ENCODE peak calls at places on chromosomes 7 and 10, in six cellular contexts. S is memory B cell, L is dermis blood vessel endothelial cell, A is OCI-LY7, R is HTR-8/SVneo, T is MV-4-11. Q is an unnamed sample.

GRCh38 chr7:98553666-98554065 is 63.4 kb upstream of the NPTX2 start:
- DNase-seq in S (no peak), L (no peak), A (no peak), R (no peak), T (no peak), Q (no peak)

GRCh38 chr7:135853499-135853898 is 104.9 kb upstream of the FAM180A start:
- DNase-seq in S (no peak), L (no peak), A (no peak), R (peak; percentile 18), T (no peak), Q (no peak)

GRCh38 chr10:31924833-31925232 is 3.8 kb downstream of the ARHGAP12 start:
- DNase-seq in S (no peak), L (no peak), A (no peak), R (no peak), T (no peak), Q (no peak)

GRCh38 chr10:6464862-6465430 is 115.1 kb downstream of the PRKCQ start:
- DNase-seq in S (no peak), L (no peak), A (no peak), R (no peak), T (no peak), Q (no peak)

GRCh38 chr7:51077951-51078350 is 238.7 kb downstream of the COBL start:
- DNase-seq in S (no peak), L (no peak), A (no peak), R (no peak), T (no peak), Q (no peak)

GRCh38 chr10:55160904-55161303 is 359.9 kb upstream of the PCDH15 start:
- DNase-seq in S (no peak), L (no peak), A (no peak), R (no peak), T (no peak), Q (no peak)

GRCh38 chr7:47153076-47153475 is 428.8 kb downstream of the TNS3 start:
- DNase-seq in S (no peak), L (peak; percentile 74), A (peak; percentile 69), R (peak; percentile 78), T (peak; percentile 59), Q (no peak)

GRCh38 chr7:50803359-50804337 is 21.0 kb upstream of the GRB10 start:
- DNase-seq in S (no peak), L (no peak), A (no peak), R (no peak), T (no peak), Q (no peak)

GRCh38 chr10:123583639-123584418 is 82.3 kb upstream of the GPR26 start:
- DNase-seq in S (no peak), L (peak; percentile 83), A (no peak), R (peak; percentile 30), T (peak; percentile 7), Q (no peak)

GRCh38 chr10:118911361-118911760 is 118.2 kb upstream of the NANOS1 start:
- DNase-seq in S (no peak), L (peak; percentile 13), A (no peak), R (peak; percentile 43), T (no peak), Q (no peak)

GRCh38 chr10:49334993-49335972 is 36.3 kb downstream of the C10orf71 start:
- DNase-seq in S (no peak), L (no peak), A (peak; percentile 29), R (no peak), T (peak; percentile 35), Q (no peak)

GRCh38 chr10:79243211-79244067 is 103.8 kb upstream of the PPIF start:
- DNase-seq in S (peak; percentile 67), L (peak; percentile 68), A (peak; percentile 81), R (no peak), T (peak; percentile 36), Q (peak; percentile 77)

GRCh38 chr7:435518-436366 is 83.9 kb downstream of the PDGFA start:
- DNase-seq in S (no peak), L (peak; percentile 72), A (no peak), R (no peak), T (peak; percentile 10), Q (no peak)

GRCh38 chr10:35492387-35493195 is 112.5 kb upstream of the GJD4 start:
- DNase-seq in S (no peak), L (no peak), A (no peak), R (no peak), T (no peak), Q (no peak)

GRCh38 chr10:12943425-12943824 is 58.1 kb downstream of the CCDC3 start:
- DNase-seq in S (no peak), L (no peak), A (no peak), R (no peak), T (no peak), Q (no peak)

GRCh38 chr7:151863386-151864079 is 13.4 kb downstream of the PRKAG2 start:
- DNase-seq in S (no peak), L (no peak), A (peak; percentile 31), R (no peak), T (peak; percentile 29), Q (no peak)

GRCh38 chr7:18655969-18656761 is 160.6 kb downstream of the HDAC9 start:
- DNase-seq in S (no peak), L (no peak), A (no peak), R (no peak), T (peak; percentile 70), Q (no peak)

GRCh38 chr10:77641788-77642397 is 4.3 kb upstream of the KCNMA1 start:
- DNase-seq in S (peak; percentile 61), L (peak; percentile 84), A (peak; percentile 70), R (peak; percentile 70), T (peak; percentile 54), Q (peak; percentile 79)

GRCh38 chr7:41052736-41053135 is 650.2 kb downstream of the INHBA start:
- DNase-seq in S (no peak), L (no peak), A (no peak), R (no peak), T (no peak), Q (no peak)

GRCh38 chr7:93147358-93147757 is 827 bp downstream of the SAMD9L start:
- DNase-seq in S (no peak), L (peak; percentile 76), A (peak; percentile 60), R (peak; percentile 19), T (peak; percentile 31), Q (peak; percentile 67)

GRCh38 chr7:150999497-151000225 is 8.8 kb downstream of the NOS3 start:
- DNase-seq in S (no peak), L (no peak), A (no peak), R (no peak), T (no peak), Q (no peak)